ENCODE peak calls at places on chromosome 18, in ten cellular contexts. J is lower lobe of right lung; F is hypothalamus; T is choroid plexus epithelial cell; Q is foreskin melanocyte; I is activated CD4-positive, alpha-beta T cell treated with anti-CD3 and anti-CD28 coated beads, Interleukin-2, amount 50 U/mL, for 1 hour; N is BJ; D is Panc1; B is NCI-H2081; M is fibroblast of the aortic adventitia. S is an unnamed sample.

GRCh38 chr18:48832961-48833700 is 117.6 kb downstream of the SMAD7 start:
- DNase-seq in F (no peak), T (no peak), M (peak; percentile 76), B (no peak), N (no peak), D (peak; percentile 64), I (no peak), J (peak; percentile 73), Q (no peak), S (no peak)

GRCh38 chr18:11500153-11501122 is 109.0 kb upstream of the SLC35G4 start:
- DNase-seq in B (no peak), N (peak; percentile 95), F (no peak), D (peak; percentile 81), J (no peak), I (no peak), Q (peak; percentile 93), T (peak; percentile 98), M (peak; percentile 95), S (no peak)

GRCh38 chr18:8595445-8595844 is 13.8 kb upstream of the RAB12 start:
- DNase-seq in F (no peak), Q (no peak), B (no peak), I (no peak), D (no peak), M (no peak), N (no peak), J (no peak), T (no peak), S (no peak)

GRCh38 chr18:45081579-45082181 is 401.0 kb downstream of the SETBP1 start:
- DNase-seq in T (peak; percentile 42), F (no peak), B (peak; percentile 42), N (no peak), M (peak; percentile 12), J (no peak), D (no peak), Q (no peak), I (no peak), S (no peak)

GRCh38 chr18:41992698-41993097 is 37.7 kb downstream of the PIK3C3 start:
- DNase-seq in T (no peak), N (no peak), D (no peak), M (no peak), J (no peak), F (no peak), B (peak; percentile 49), Q (no peak), I (no peak), S (no peak)

GRCh38 chr18:3368193-3368592 is 81.8 kb upstream of the TGIF1 start:
- DNase-seq in M (peak; percentile 94), D (no peak), J (no peak), F (no peak), N (peak; percentile 69), Q (no peak), T (peak; percentile 93), I (no peak), B (no peak), S (no peak)

GRCh38 chr18:77061291-77061945 is 71.2 kb downstream of the MBP start:
- DNase-seq in M (peak; percentile 38), T (peak; percentile 83), J (no peak), N (no peak), Q (no peak), D (no peak), I (no peak), B (no peak), F (no peak), S (no peak)

GRCh38 chr18:26971327-26971918 is 105.9 kb upstream of the AQP4 start:
- DNase-seq in I (no peak), T (no peak), M (no peak), B (no peak), D (no peak), Q (no peak), N (no peak), F (no peak), J (no peak), S (no peak)

S was measured in stimulated activated naive B cell treated with anti-CD40 and anti-IgM and Interleukin-4, amounts not matched to agents 10 μg/mL and 1 μg/mL and 100 μg/mL, for 72 hours.